ENCODE peak calls at places on chromosomes 12 and 14, in six cellular contexts. B is stimulated activated CD4-positive, alpha-beta T cell treated with anti-CD3 and anti-CD28 coated beads, Interleukin-12 subunit alpha, Interleukin-12 subunit beta, amount 100 ng/mL, for 4 hours; Y is NCI-H1417; J is amygdala; N is left ventricle myocardium inferior; X is DND-41. L is an unnamed sample.

GRCh38 chr14:20671597-20672283 is 12.6 kb upstream of the RNASE4 start:
- DNase-seq in Y (no peak), B (no peak), J (no peak), N (no peak), X (no peak), L (no peak)

GRCh38 chr14:67944605-67945004 is 125.0 kb downstream of the RAD51B start:
- DNase-seq in J (no peak), Y (no peak), B (no peak), N (no peak), X (no peak), L (no peak)

GRCh38 chr12:110590806-110591326 is 7.7 kb upstream of the PPTC7 start:
- DNase-seq in Y (no peak), J (no peak), N (no peak), B (no peak), X (no peak), L (no peak)

GRCh38 chr12:1838223-1838993 is 18.0 kb downstream of the LRTM2 start:
- DNase-seq in N (no peak), J (peak; percentile 29), X (no peak), Y (peak; percentile 53), B (no peak), L (no peak)

GRCh38 chr12:131379758-131380157 is 331.1 kb upstream of the SFSWAP start:
- DNase-seq in Y (peak; percentile 17), B (no peak), N (no peak), J (peak; percentile 12), X (no peak), L (no peak)

GRCh38 chr12:67650127-67650495 is 1.6 kb downstream of the DYRK2 start:
- DNase-seq in Y (peak; percentile 71), N (peak; percentile 55), B (no peak), X (no peak), J (no peak), L (peak; percentile 56)

GRCh38 chr14:52111583-52111982 is 42.7 kb upstream of the NID2 start:
- DNase-seq in Y (no peak), B (no peak), N (no peak), J (no peak), X (no peak), L (no peak)

GRCh38 chr14:99262977-99263448 is 9.0 kb downstream of the BCL11B start:
- DNase-seq in X (no peak), N (no peak), J (no peak), Y (peak; percentile 58), B (no peak), L (no peak)

GRCh38 chr14:24416254-24416931 is 13.1 kb downstream of the CBLN3 start:
- DNase-seq in J (no peak), N (no peak), Y (no peak), B (no peak), X (no peak), L (no peak)

GRCh38 chr12:3692616-3693365 is 60.1 kb downstream of the CRACR2A start:
- DNase-seq in J (no peak), N (no peak), B (no peak), X (no peak), Y (no peak), L (no peak)

GRCh38 chr14:102481791-102482238 is 27.8 kb downstream of the ANKRD9 start:
- DNase-seq in X (no peak), N (no peak), B (no peak), Y (no peak), J (no peak), L (no peak)

GRCh38 chr12:58368001-58368400 is 426.6 kb downstream of the ATP23 start:
- DNase-seq in N (no peak), X (no peak), J (no peak), B (no peak), Y (no peak), L (no peak)

GRCh38 chr12:98814254-98814653 is 169.2 kb downstream of the APAF1 start:
- DNase-seq in N (no peak), Y (no peak), J (no peak), B (no peak), X (no peak), L (no peak)

L was measured in psoas muscle.